ENCODE peak calls at places on chromosomes 4 and X, in four cellular contexts. One of them, this sample, is unnamed.

GRCh38 chr4:81913427-81913878 is 441.7 kb upstream of the RASGEF1B start:
- DNase-seq in lung: peak; percentile 60
- DNase-seq in upper lobe of right lung: no peak
- DNase-seq in mesenchymal stem cell: peak; percentile 10
- DNase-seq in this sample: peak; percentile 10

GRCh38 chr4:2817701-2818350 is 24.9 kb downstream of the SH3BP2 start:
- DNase-seq in mesenchymal stem cell: no peak
- DNase-seq in upper lobe of right lung: peak; percentile 83
- DNase-seq in lung: no peak
- DNase-seq in this sample: peak; percentile 76

GRCh38 chrX:155694649-155695048 is 81.9 kb upstream of the TMLHE start:
- DNase-seq in mesenchymal stem cell: no peak
- DNase-seq in upper lobe of right lung: no peak
- DNase-seq in lung: no peak
- DNase-seq in this sample: no peak

GRCh38 chr4:85938062-85938461 is 421.8 kb downstream of the MAPK10 start:
- DNase-seq in lung: no peak
- DNase-seq in mesenchymal stem cell: no peak
- DNase-seq in upper lobe of right lung: no peak
- DNase-seq in this sample: no peak

GRCh38 chr4:107870916-107871786 is 46.4 kb downstream of the SGMS2 start:
- DNase-seq in upper lobe of right lung: no peak
- DNase-seq in lung: no peak
- DNase-seq in mesenchymal stem cell: peak; percentile 10
- DNase-seq in this sample: no peak

GRCh38 chr4:52836653-52837052 is 25.5 kb upstream of the RASL11B start:
- DNase-seq in upper lobe of right lung: no peak
- DNase-seq in lung: no peak
- DNase-seq in mesenchymal stem cell: peak; percentile 32
- DNase-seq in this sample: no peak

GRCh38 chr4:385934-386707 is 48.5 kb downstream of the ZNF141 start:
- DNase-seq in mesenchymal stem cell: no peak
- DNase-seq in upper lobe of right lung: no peak
- DNase-seq in lung: no peak
- DNase-seq in this sample: peak; percentile 45

GRCh38 chrX:53435997-53436396 is 1.8 kb upstream of the HSD17B10 start:
- DNase-seq in mesenchymal stem cell: peak; percentile 63
- DNase-seq in lung: peak; percentile 65
- DNase-seq in upper lobe of right lung: peak; percentile 65
- DNase-seq in this sample: peak; percentile 55

GRCh38 chrX:129655547-129656248 is 942 bp upstream of the APLN start:
- DNase-seq in upper lobe of right lung: no peak
- DNase-seq in lung: no peak
- DNase-seq in mesenchymal stem cell: peak; percentile 32
- DNase-seq in this sample: no peak

GRCh38 chr4:158667651-158668198 is 4.0 kb downstream of the C4orf46 start:
- DNase-seq in upper lobe of right lung: no peak
- DNase-seq in lung: no peak
- DNase-seq in mesenchymal stem cell: peak; percentile 67
- DNase-seq in this sample: no peak

GRCh38 chr4:99091174-99091573 is 2.6 kb upstream of the ADH5 start:
- DNase-seq in lung: no peak
- DNase-seq in upper lobe of right lung: no peak
- DNase-seq in mesenchymal stem cell: no peak
- DNase-seq in this sample: no peak

GRCh38 chr4:102352774-102353173 is 7.5 kb upstream of the SLC39A8 start:
- DNase-seq in upper lobe of right lung: no peak
- DNase-seq in lung: no peak
- DNase-seq in mesenchymal stem cell: no peak
- DNase-seq in this sample: no peak

GRCh38 chrX:88613338-88613737 is 133.7 kb upstream of the CPXCR1 start:
- DNase-seq in upper lobe of right lung: no peak
- DNase-seq in mesenchymal stem cell: peak; percentile 7
- DNase-seq in lung: no peak
- DNase-seq in this sample: no peak

GRCh38 chr4:184313710-184314659 is 96.3 kb upstream of the ENPP6 start:
- DNase-seq in lung: no peak
- DNase-seq in upper lobe of right lung: no peak
- DNase-seq in mesenchymal stem cell: no peak
- DNase-seq in this sample: no peak

GRCh38 chrX:10208281-10208856 is 51.6 kb downstream of the CLCN4 start:
- DNase-seq in lung: no peak
- DNase-seq in mesenchymal stem cell: no peak
- DNase-seq in upper lobe of right lung: no peak
- DNase-seq in this sample: no peak

GRCh38 chr4:87118826-87119225 is 101.6 kb downstream of the KLHL8 start:
- DNase-seq in lung: no peak
- DNase-seq in upper lobe of right lung: no peak
- DNase-seq in mesenchymal stem cell: peak; percentile 89
- DNase-seq in this sample: no peak

GRCh38 chr4:109818268-109818667 is 2.7 kb downstream of the GAR1 start:
- DNase-seq in upper lobe of right lung: no peak
- DNase-seq in mesenchymal stem cell: no peak
- DNase-seq in lung: no peak
- DNase-seq in this sample: no peak

GRCh38 chr4:108007984-108008383 is 18.3 kb downstream of the HADH start:
- DNase-seq in upper lobe of right lung: no peak
- DNase-seq in lung: no peak
- DNase-seq in mesenchymal stem cell: no peak
- DNase-seq in this sample: no peak

GRCh38 chr4:168163106-168163505 is 70.8 kb downstream of the ANXA10 start:
- DNase-seq in mesenchymal stem cell: no peak
- DNase-seq in upper lobe of right lung: no peak
- DNase-seq in lung: no peak
- DNase-seq in this sample: peak; percentile 40

GRCh38 chrX:139691843-139692505 is 16.0 kb downstream of the MCF2 start:
- DNase-seq in mesenchymal stem cell: no peak
- DNase-seq in lung: no peak
- DNase-seq in upper lobe of right lung: no peak
- DNase-seq in this sample: peak; percentile 57

GRCh38 chr4:98638661-98639060 is 19.8 kb downstream of the TSPAN5 start:
- DNase-seq in upper lobe of right lung: no peak
- DNase-seq in lung: no peak
- DNase-seq in mesenchymal stem cell: peak; percentile 36
- DNase-seq in this sample: no peak

GRCh38 chr4:55820260-55820659 is 670 bp downstream of the EXOC1L start:
- DNase-seq in upper lobe of right lung: no peak
- DNase-seq in mesenchymal stem cell: no peak
- DNase-seq in lung: no peak
- DNase-seq in this sample: no peak

GRCh38 chr4:3464349-3464905 is 1.3 kb downstream of the DOK7 start:
- DNase-seq in upper lobe of right lung: no peak
- DNase-seq in mesenchymal stem cell: no peak
- DNase-seq in lung: no peak
- DNase-seq in this sample: no peak

GRCh38 chr4:182263562-182263961 is 20.4 kb downstream of the TENM3 start:
- DNase-seq in mesenchymal stem cell: no peak
- DNase-seq in upper lobe of right lung: no peak
- DNase-seq in lung: no peak
- DNase-seq in this sample: no peak

GRCh38 chrX:41600266-41600665 is 88.5 kb upstream of the GPR34 start:
- DNase-seq in lung: no peak
- DNase-seq in mesenchymal stem cell: peak; percentile 43
- DNase-seq in upper lobe of right lung: no peak
- DNase-seq in this sample: no peak

GRCh38 chrX:45011131-45011530 is 138.1 kb downstream of the KDM6A start:
- DNase-seq in lung: no peak
- DNase-seq in mesenchymal stem cell: peak; percentile 47
- DNase-seq in upper lobe of right lung: no peak
- DNase-seq in this sample: no peak

GRCh38 chr4:88352062-88352461 is 26.6 kb upstream of the HERC6 start:
- DNase-seq in lung: no peak
- DNase-seq in upper lobe of right lung: no peak
- DNase-seq in mesenchymal stem cell: peak; percentile 34
- DNase-seq in this sample: no peak

GRCh38 chr4:128675083-128675482 is 134.4 kb upstream of the JADE1 start:
- DNase-seq in lung: no peak
- DNase-seq in mesenchymal stem cell: no peak
- DNase-seq in upper lobe of right lung: no peak
- DNase-seq in this sample: no peak

GRCh38 chr4:77240469-77241066 is 83.6 kb downstream of the CCNG2 start:
- DNase-seq in upper lobe of right lung: peak; percentile 69
- DNase-seq in mesenchymal stem cell: peak; percentile 56
- DNase-seq in lung: peak; percentile 62
- DNase-seq in this sample: peak; percentile 82

GRCh38 chrX:110331444-110332025 is 13.7 kb upstream of the AMMECR1 start:
- DNase-seq in upper lobe of right lung: no peak
- DNase-seq in lung: no peak
- DNase-seq in mesenchymal stem cell: no peak
- DNase-seq in this sample: no peak

GRCh38 chr4:132227349-132228165 is 921.5 kb upstream of the PCDH10 start:
- DNase-seq in lung: peak; percentile 31
- DNase-seq in upper lobe of right lung: no peak
- DNase-seq in mesenchymal stem cell: peak; percentile 78
- DNase-seq in this sample: peak; percentile 63

GRCh38 chr4:108129226-108129625 is 39.5 kb downstream of the LEF1 start:
- DNase-seq in lung: no peak
- DNase-seq in upper lobe of right lung: no peak
- DNase-seq in mesenchymal stem cell: no peak
- DNase-seq in this sample: no peak

GRCh38 chr4:145609494-145610427 is 9.4 kb upstream of the MMAA start:
- DNase-seq in upper lobe of right lung: no peak
- DNase-seq in mesenchymal stem cell: peak; percentile 79
- DNase-seq in lung: peak; percentile 57
- DNase-seq in this sample: peak; percentile 37

GRCh38 chrX:104315555-104315954 is 60.8 kb upstream of the ESX1 start:
- DNase-seq in upper lobe of right lung: no peak
- DNase-seq in mesenchymal stem cell: peak; percentile 26
- DNase-seq in lung: no peak
- DNase-seq in this sample: no peak

GRCh38 chr4:80461412-80461811 is 125.9 kb downstream of the CFAP299 start:
- DNase-seq in lung: no peak
- DNase-seq in mesenchymal stem cell: no peak
- DNase-seq in upper lobe of right lung: no peak
- DNase-seq in this sample: no peak

DNA sequence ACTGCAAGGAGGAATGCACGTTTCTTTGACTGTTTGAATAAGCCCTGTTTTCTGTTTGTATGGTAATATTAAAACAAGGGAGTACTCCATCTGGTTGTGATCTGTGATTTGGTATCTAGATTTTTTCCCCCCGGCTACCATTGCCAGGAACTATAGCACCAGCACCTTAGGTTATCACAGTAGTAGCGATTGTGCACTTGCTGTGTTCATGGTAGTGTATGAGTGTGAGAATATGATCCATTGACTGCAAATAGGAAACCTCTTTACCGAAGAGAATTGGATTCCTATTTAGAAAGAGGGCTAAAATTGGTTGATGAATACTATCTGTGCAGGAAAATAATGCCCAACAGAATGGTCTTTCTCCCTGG is 69.9 kb downstream of the LARP7 start:
- DNase-seq in upper lobe of right lung: no peak
- DNase-seq in mesenchymal stem cell: no peak
- DNase-seq in lung: no peak
- DNase-seq in this sample: no peak
- H3K4me3 ChIP-seq in upper lobe of right lung: no peak overlapping the region
- H3K4me3 ChIP-seq in mesenchymal stem cell: peak overlapping the region; percentile 79
- H3K4me3 ChIP-seq in lung: no peak overlapping the region
- H3K4me3 ChIP-seq in this sample: peak overlapping the region; percentile 54

GRCh38 chrX:149949743-149950436 is 11.6 kb upstream of the EOLA2 start:
- DNase-seq in upper lobe of right lung: no peak
- DNase-seq in mesenchymal stem cell: no peak
- DNase-seq in lung: no peak
- DNase-seq in this sample: no peak
- H3K36me3 ChIP-seq in upper lobe of right lung: no peaks in the 10 kb centered on the region
- H3K36me3 ChIP-seq in mesenchymal stem cell: peaks cover 12% of the 10 kb centered on the region
- H3K36me3 ChIP-seq in lung: peaks cover 3% of the 10 kb centered on the region
- H3K36me3 ChIP-seq in this sample: no peaks in the 10 kb centered on the region

DNA sequence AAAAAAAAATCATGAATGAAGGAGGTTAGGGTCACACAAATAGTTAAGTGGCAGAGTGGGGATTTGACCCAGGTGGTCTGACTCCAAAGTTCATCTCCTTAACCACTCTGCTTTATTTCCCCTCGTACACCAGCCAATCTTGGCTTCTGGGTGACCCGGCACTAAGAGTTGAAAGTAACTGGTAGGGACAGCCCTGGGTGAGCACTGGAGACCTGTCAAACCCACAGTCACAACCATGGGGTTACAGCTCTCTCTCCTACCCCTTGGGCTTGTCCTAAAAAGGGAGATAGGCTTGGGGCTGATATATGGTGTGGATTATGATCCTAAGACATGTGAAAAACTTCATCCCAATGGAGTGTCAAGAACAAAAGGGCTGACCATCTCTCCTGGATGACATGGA is 12.5 kb downstream of the IGFBP7 start:
- DNase-seq in upper lobe of right lung: no peak
- DNase-seq in lung: no peak
- DNase-seq in mesenchymal stem cell: no peak
- DNase-seq in this sample: no peak
- H3K4me1 ChIP-seq in upper lobe of right lung: peaks cover 34% of the 10 kb centered on the region
- H3K4me1 ChIP-seq in lung: peaks cover 55% of the 10 kb centered on the region
- H3K4me1 ChIP-seq in mesenchymal stem cell: peaks cover 21% of the 10 kb centered on the region
- H3K4me1 ChIP-seq in this sample: no peaks in the 10 kb centered on the region

DNA sequence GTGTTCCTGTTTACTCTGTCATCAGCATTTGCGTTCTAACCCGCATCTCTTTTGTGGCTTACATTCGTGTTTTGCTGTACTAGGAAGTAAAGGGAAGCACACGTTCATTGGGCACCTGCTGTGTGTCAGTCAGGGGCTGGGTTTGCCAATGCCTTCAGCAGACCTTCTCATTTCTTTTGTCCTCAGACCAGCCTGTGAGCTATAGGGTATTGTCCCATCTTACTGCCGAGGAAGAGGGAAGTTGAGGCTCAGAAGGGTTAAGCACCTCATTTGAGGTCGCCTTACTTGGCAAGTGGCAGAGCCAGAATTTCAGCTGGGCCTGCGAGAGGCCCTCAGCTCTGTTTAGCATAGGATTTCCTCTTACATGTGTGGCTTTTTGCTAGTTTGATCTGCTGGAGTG is 8.7 kb downstream of the TBC1D14 start:
- DNase-seq in upper lobe of right lung: no peak
- DNase-seq in mesenchymal stem cell: no peak
- DNase-seq in lung: no peak
- DNase-seq in this sample: no peak
- H3K4me3 ChIP-seq in upper lobe of right lung: no peak overlapping the region
- H3K4me3 ChIP-seq in mesenchymal stem cell: no peak overlapping the region
- H3K4me3 ChIP-seq in lung: no peak overlapping the region
- H3K4me3 ChIP-seq in this sample: no peak overlapping the region

GRCh38 chrX:153738056-153738605 is 13.5 kb downstream of the ABCD1 start:
- DNase-seq in upper lobe of right lung: no peak
- DNase-seq in mesenchymal stem cell: no peak
- DNase-seq in lung: no peak
- DNase-seq in this sample: no peak
- H3K36me3 ChIP-seq in upper lobe of right lung: no peaks in the 10 kb centered on the region
- H3K36me3 ChIP-seq in mesenchymal stem cell: peaks cover 11% of the 10 kb centered on the region
- H3K36me3 ChIP-seq in lung: peaks cover 9% of the 10 kb centered on the region
- H3K36me3 ChIP-seq in this sample: no peaks in the 10 kb centered on the region

This sample was measured in pancreas.